ENCODE peak calls at places on chromosomes 4 and X, in five cellular contexts. D is B cell, H is H9, C is epithelial cell of esophagus, T is neural crest cell. J is an unnamed sample.

GRCh38 chrX:34877451-34877850 is 65.1 kb upstream of the FAM47B start:
- DNase-seq in T (no peak), H (no peak), D (no peak), C (no peak), J (no peak)

GRCh38 chrX:45011597-45011996 is 138.6 kb downstream of the KDM6A start:
- DNase-seq in H (no peak), C (no peak), T (no peak), D (no peak), J (no peak)

GRCh38 chr4:151238477-151238876 is 38.5 kb upstream of the PRSS48 start:
- DNase-seq in T (no peak), H (no peak), C (no peak), D (no peak), J (no peak)

GRCh38 chr4:134708616-134709015 is 507.0 kb upstream of the PABPC4L start:
- DNase-seq in T (no peak), D (no peak), C (peak), H (no peak), J (no peak)

GRCh38 chrX:77398341-77398740 is 48.8 kb upstream of the FGF16 start:
- DNase-seq in C (no peak), T (no peak), H (no peak), D (no peak), J (no peak)

GRCh38 chr4:109921384-109921808 is 8.7 kb downstream of the EGF start:
- DNase-seq in H (peak), D (no peak), T (peak), C (peak), J (no peak)

GRCh38 chr4:184267673-184268573 is 50.2 kb upstream of the ENPP6 start:
- DNase-seq in H (peak), D (peak), C (peak), T (no peak), J (no peak)

GRCh38 chr4:173477016-173477415 is 53.0 kb downstream of the HAND2 start:
- DNase-seq in D (no peak), C (no peak), T (no peak), H (no peak), J (no peak)

GRCh38 chrX:30570505-30570904 is 7.1 kb downstream of the TASL start:
- DNase-seq in C (peak), D (no peak), H (no peak), T (no peak), J (no peak)

GRCh38 chrX:18206657-18207056 is 14.0 kb downstream of the BEND2 start:
- DNase-seq in C (no peak), D (no peak), T (no peak), H (no peak), J (no peak)

GRCh38 chrX:18210470-18210869 is 10.2 kb downstream of the BEND2 start:
- DNase-seq in C (peak), H (no peak), D (no peak), T (no peak), J (no peak)
- TF ChIP-seq CTCF in C (no peak), H (peak), D (no peak), T (peak), J (peak)

DNA sequence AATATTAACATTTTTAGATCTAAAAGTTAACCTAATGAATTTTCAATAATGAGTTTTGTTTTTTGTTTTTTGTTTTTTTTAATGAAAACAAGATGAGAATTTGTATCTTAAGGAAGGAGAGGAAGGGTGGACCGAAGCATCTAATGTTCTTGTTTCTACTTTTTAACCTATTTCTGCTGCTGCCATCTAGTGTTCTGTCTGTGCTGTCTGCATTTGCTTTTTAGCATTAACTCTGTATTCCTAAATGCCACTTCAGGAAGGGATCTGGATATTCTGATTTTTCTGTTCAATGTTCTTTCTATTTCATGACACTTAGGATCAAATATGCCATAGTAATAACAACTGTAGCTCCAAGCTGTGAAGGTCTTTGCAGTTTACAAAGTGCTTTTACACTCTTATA is 161.7 kb downstream of the BRWD3 start:
- DNase-seq in T (no peak), C (peak), D (no peak), H (no peak), J (no peak)
- TF ChIP-seq CTCF in T (peak), C (peak), D (no peak), H (peak), J (no peak)

DNA sequence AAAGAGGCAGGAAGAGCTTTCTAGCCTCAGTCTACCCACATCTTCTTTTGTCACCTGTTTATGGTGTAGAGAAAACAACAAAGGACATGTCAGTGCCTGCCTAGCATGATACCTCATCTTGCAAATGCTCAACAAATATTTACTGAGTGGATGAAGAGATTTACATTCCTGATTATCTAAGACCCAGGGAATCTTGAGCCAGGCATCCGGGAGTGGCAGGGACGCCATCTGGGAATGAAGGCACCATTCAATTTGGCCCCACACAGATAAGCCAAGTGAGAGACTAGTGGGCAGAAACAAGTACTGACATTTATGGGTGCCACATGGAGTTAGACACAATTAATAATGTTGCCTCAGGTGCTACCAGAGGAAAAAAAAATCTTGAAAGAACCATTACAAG is 36.8 kb upstream of the CASK start:
- DNase-seq in C (peak), T (no peak), H (no peak), D (no peak), J (no peak)
- TF ChIP-seq CTCF in C (no peak), T (no peak), H (no peak), D (no peak), J (no peak)

GRCh38 chr4:80202190-80202711 is 4.9 kb downstream of the PRDM8 start:
- DNase-seq in C (peak), H (peak), D (peak), T (peak), J (peak)
- TF ChIP-seq CTCF in C (peak), H (peak), D (peak), T (peak), J (peak)

DNA sequence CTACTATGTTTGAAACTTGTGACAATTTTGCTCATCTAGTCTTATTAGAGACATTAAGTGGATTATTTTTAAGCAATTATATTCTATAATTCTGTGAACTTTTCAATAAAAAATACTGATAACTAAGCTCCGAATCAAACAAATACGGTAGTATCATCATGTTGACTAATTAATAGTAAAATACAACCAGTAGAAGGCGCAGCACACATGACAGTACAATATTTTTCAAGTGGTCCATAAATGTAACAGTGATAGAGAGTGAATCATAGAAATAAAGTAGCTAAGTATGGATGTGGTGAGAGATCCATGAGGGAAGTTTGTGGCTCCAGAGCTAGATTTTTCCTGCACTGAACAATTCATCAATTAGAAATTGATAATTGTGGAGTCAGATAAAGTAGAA is 666.2 kb downstream of the KCTD8 start:
- DNase-seq in T (no peak), C (no peak), H (no peak), D (no peak), J (no peak)
- TF ChIP-seq CTCF in T (no peak), C (no peak), H (no peak), D (no peak), J (no peak)

DNA sequence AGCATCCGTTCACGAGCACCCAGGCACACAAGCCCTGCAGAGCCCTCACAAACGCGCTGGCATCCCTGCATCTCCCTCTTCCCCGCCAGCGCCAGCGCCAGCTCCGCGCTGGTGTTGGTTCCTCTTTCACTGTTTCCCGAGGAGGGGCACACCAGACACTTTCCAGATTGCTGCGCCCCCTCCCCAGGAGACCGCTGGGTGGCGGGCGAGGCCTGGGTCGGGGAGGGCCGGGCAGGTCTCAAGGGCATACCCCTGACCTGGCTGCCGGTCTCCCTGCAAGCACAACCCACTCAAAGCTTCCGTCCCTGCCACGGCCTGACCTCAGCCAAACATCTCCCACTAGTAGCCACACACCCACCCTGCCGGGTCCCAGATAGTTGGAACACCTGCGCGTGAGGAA is 2.2 kb upstream of the NKX1-1 start:
- DNase-seq in T (no peak), D (no peak), C (no peak), H (peak), J (no peak)
- TF ChIP-seq CTCF in T (no peak), D (no peak), C (no peak), H (peak), J (no peak)

DNA sequence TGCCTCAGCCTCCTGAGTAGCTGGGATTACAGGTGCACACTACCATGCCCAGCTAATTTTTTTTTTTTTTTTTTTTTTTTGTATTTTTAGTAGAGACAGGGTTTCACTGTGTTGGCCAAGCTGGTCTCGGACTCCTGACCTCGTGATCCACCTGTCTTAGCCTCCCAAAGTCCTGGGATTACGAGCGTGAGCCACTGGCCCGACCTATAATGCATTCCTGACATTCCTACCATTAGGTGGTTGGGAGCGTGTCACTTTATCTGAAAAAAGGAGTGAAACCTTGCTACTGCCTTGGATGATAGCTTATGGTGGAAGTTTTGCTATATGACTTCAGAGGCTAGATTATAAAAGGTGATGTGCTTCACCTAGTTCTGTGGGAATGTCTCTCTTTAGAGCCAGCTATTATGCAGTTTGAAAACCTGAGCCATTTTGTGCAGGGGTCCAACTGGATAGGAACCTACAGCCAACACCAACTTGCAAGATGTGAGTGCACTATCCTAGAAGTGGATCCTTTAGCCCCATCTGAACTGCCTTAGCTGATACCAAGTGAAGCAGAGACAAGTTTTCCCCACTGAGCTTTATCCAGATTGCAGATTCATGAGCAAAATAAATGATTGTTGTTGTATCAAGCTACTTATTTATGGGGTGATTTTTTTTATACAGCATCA is 29.9 kb upstream of the EMCN start:
- DNase-seq in H (peak), C (no peak), D (no peak), T (no peak), J (no peak)
- TF ChIP-seq CTCF in H (peak), C (no peak), D (no peak), T (no peak), J (no peak)

DNA sequence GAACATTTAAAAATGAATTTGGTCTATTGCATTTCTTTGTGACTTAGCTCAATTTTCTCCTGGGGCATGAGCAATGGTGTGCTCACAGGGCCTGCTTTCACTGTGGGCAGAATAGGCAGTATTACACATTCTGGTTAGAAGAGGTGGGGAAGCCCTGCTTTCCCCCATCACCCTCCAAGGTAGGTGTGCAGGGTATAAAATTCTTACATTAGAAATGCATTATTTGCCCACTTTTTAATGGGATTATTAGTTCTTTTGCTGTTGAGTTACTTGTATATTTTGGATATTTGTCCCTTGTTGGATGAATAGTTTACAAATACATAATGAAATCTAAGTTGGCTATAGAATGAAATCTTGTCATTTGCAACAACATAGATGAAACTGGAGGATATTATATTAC is 8.3 kb upstream of the STBD1 start:
- DNase-seq in D (no peak), C (no peak), T (no peak), H (no peak), J (no peak)
- TF ChIP-seq CTCF in D (no peak), C (no peak), T (no peak), H (no peak), J (no peak)

J was measured in nephron progenitor cell.